ENCODE peak calls at places on chromosomes 3 and 15, in seven cellular contexts. L is effector memory CD4-positive, alpha-beta T cell; I is BJ; G is CD8-positive, alpha-beta T cell; R is fibroblast of lung; B is spleen; J is left lung. F is an unnamed sample.
A peak's percentile ranks its signal among the peaks of the same experiment; 100 is the strongest.

GRCh38 chr15:61936528-61937195 is 123.6 kb downstream of the VPS13C start:
- DNase-seq in L (no peak), J (no peak), B (no peak), G (no peak), R (no peak), I (no peak), F (no peak)

GRCh38 chr15:95559875-95560394 is 770.6 kb upstream of the NR2F2 start:
- DNase-seq in B (no peak), L (no peak), J (no peak), R (peak; percentile 95), G (no peak), I (peak; percentile 71), F (no peak)

GRCh38 chr15:84671211-84671610 is 13.2 kb upstream of the NMB start:
- DNase-seq in J (no peak), R (peak; percentile 82), L (no peak), I (peak; percentile 56), G (no peak), B (no peak), F (no peak)

GRCh38 chr15:83398591-83398990 is 48.5 kb upstream of the SH3GL3 start:
- DNase-seq in G (no peak), L (no peak), J (no peak), R (peak; percentile 5), I (peak; percentile 13), B (no peak), F (no peak)

GRCh38 chr15:67873777-67874176 is 33.9 kb upstream of the RNU6-1 start:
- DNase-seq in L (no peak), J (no peak), B (no peak), G (no peak), R (no peak), I (no peak), F (no peak)

GRCh38 chr15:74614744-74615312 is 808 bp upstream of the CLK3 start:
- DNase-seq in R (peak; percentile 65), G (peak; percentile 86), J (peak; percentile 96), L (peak; percentile 90), I (no peak), B (peak; percentile 97), F (peak; percentile 76)

GRCh38 chr15:89998923-89999675 is 2.0 kb upstream of the ZNF710 start:
- DNase-seq in B (no peak), J (no peak), G (no peak), I (no peak), L (no peak), R (no peak), F (no peak)

GRCh38 chr3:169283902-169284451 is 379.5 kb downstream of the MECOM start:
- DNase-seq in L (no peak), J (no peak), I (no peak), G (no peak), B (no peak), R (no peak), F (peak; percentile 76)

GRCh38 chr3:102410616-102411015 is 24.2 kb upstream of the ZPLD1 start:
- DNase-seq in J (no peak), I (no peak), R (no peak), G (no peak), B (no peak), L (no peak), F (no peak)

GRCh38 chr15:84762840-84763572 is 14.6 kb downstream of the ZNF592 start:
- DNase-seq in J (no peak), R (no peak), L (no peak), I (no peak), B (no peak), G (no peak), F (peak; percentile 58)

GRCh38 chr3:5190147-5190791 is 2.8 kb downstream of the EDEM1 start:
- DNase-seq in L (no peak), J (no peak), B (no peak), I (no peak), R (no peak), G (no peak), F (no peak)

GRCh38 chr3:173000553-173000952 is 140.5 kb downstream of the SPATA16 start:
- DNase-seq in L (no peak), J (no peak), R (no peak), B (no peak), G (no peak), I (no peak), F (no peak)

GRCh38 chr3:34312684-34313083 is 514.3 kb downstream of the PDCD6IP start:
- DNase-seq in L (no peak), R (no peak), I (no peak), B (no peak), J (no peak), G (no peak), F (no peak)

GRCh38 chr3:77407454-77407853 is 367.6 kb downstream of the ROBO2 start:
- DNase-seq in B (no peak), G (no peak), J (no peak), L (no peak), R (no peak), I (no peak), F (no peak)

GRCh38 chr15:35290301-35290721 is 205.2 kb upstream of the NANOGP8 start:
- DNase-seq in R (no peak), B (no peak), L (no peak), I (no peak), J (no peak), G (no peak), F (peak; percentile 79)

GRCh38 chr15:37086521-37086920 is 13.8 kb downstream of the MEIS2 start:
- DNase-seq in J (no peak), G (no peak), B (no peak), L (no peak), I (no peak), R (no peak), F (no peak)

GRCh38 chr15:67127334-67127664 is 61.9 kb downstream of the SMAD3 start:
- DNase-seq in R (no peak), J (no peak), I (no peak), B (no peak), G (no peak), L (no peak), F (no peak)

GRCh38 chr15:51023499-51023898 is 71.2 kb downstream of the TNFAIP8L3 start:
- DNase-seq in I (no peak), J (no peak), G (no peak), B (no peak), L (no peak), R (no peak), F (no peak)

GRCh38 chr3:62355703-62356102 is 17.6 kb downstream of the FEZF2 start:
- DNase-seq in I (no peak), L (no peak), R (no peak), J (no peak), B (no peak), G (no peak), F (no peak)

GRCh38 chr15:57205027-57205855 is 171.1 kb upstream of the CGNL1 start:
- DNase-seq in G (no peak), B (no peak), R (no peak), L (no peak), I (no peak), J (no peak), F (no peak)

GRCh38 chr15:69847625-69848024 is 250.1 kb downstream of the TLE3 start:
- DNase-seq in L (no peak), G (no peak), R (no peak), J (no peak), B (no peak), I (no peak), F (no peak)
- H3K27me3 ChIP-seq in L (no peaks in the 10 kb centered on the region), G (no peaks in the 10 kb centered on the region), R (no peaks in the 10 kb centered on the region), J (no peaks in the 10 kb centered on the region), B (no peaks in the 10 kb centered on the region), I (peaks cover 7% of the 10 kb centered on the region), F (peaks cover 3% of the 10 kb centered on the region)

GRCh38 chr3:189588818-189589569 is 42.2 kb upstream of the TP63 start:
- DNase-seq in I (no peak), J (no peak), G (no peak), L (no peak), B (no peak), R (no peak), F (peak; percentile 50)
- H3K4me3 ChIP-seq in I (no peak overlapping the region), J (no peak overlapping the region), G (no peak overlapping the region), L (no peak overlapping the region), B (no peak overlapping the region), R (no peak overlapping the region), F (no peak overlapping the region)

GRCh38 chr3:4061854-4062360 is 241.3 kb upstream of the SETMAR start:
- DNase-seq in G (no peak), L (no peak), R (no peak), I (no peak), B (no peak), J (no peak), F (no peak)
- H3K27me3 ChIP-seq in G (no peaks in the 10 kb centered on the region), L (no peaks in the 10 kb centered on the region), R (no peaks in the 10 kb centered on the region), I (no peaks in the 10 kb centered on the region), B (no peaks in the 10 kb centered on the region), J (no peaks in the 10 kb centered on the region), F (no peaks in the 10 kb centered on the region)

DNA sequence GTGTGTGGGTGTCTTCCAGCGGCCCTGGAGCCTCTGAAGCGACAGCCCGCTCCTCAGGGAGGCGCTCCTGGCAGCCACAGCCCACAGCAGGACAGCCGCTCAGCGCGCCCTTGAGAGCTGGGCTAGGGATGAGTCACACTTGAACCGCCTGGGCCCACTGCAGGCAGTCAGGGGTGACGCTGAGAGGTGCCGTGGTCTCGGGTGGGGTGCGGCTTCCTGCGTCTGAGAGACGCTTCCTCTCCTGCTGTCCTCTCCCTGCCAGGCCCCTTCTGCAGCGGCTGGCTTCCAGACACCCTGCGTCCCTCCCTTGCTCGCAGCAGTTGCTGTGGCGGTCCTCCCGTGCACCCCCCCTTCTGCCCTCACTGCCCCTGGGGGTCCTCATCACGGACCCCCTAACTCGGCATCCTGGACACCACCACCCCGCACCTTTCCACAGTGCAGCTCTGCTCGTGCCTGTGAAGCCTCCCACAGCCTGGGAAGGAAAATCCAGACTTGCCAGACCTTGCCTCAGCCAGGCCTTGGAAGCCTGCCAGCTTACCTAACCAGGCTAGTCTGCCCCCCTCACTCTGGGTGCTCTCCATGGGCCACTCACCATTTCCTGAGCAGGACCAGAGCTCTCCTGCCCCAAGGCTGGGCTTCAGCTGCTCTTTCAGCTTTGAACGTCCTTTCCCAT is 1.1 kb upstream of the SPTBN5 start:
- DNase-seq in B (peak; percentile 96), G (peak; percentile 82), I (peak; percentile 13), R (peak; percentile 68), J (peak; percentile 92), L (peak; percentile 88), F (peak; percentile 57)
- H3K4me3 ChIP-seq in B (no peak overlapping the region), G (peak overlapping the region; percentile 53), I (no peak overlapping the region), R (no peak overlapping the region), J (no peak overlapping the region), L (peak overlapping the region; percentile 24), F (no peak overlapping the region)

GRCh38 chr15:60565407-60565806 is 86.5 kb upstream of the ICE2 start:
- DNase-seq in I (no peak), R (no peak), B (no peak), L (no peak), J (no peak), G (no peak), F (no peak)
- H3K27me3 ChIP-seq in I (no peaks in the 10 kb centered on the region), R (no peaks in the 10 kb centered on the region), B (no peaks in the 10 kb centered on the region), L (no peaks in the 10 kb centered on the region), J (no peaks in the 10 kb centered on the region), G (no peaks in the 10 kb centered on the region), F (no peaks in the 10 kb centered on the region)